ENCODE peak calls at places on chromosomes 5 and 9, in six cellular contexts. One of them, this sample, is unnamed.

GRCh38 chr9:134367796-134368490 is 41.7 kb downstream of the RXRA start:
- DNase-seq in activated CD4-positive, alpha-beta T cell treated with anti-CD3 and anti-CD28 coated beads, Interleukin-2, amount 50 U/mL, for 1 hour: no peak
- DNase-seq in MM.1S: peak; percentile 63
- DNase-seq in astrocyte of the spinal cord: no peak
- DNase-seq in sigmoid colon: no peak
- DNase-seq in AG09319: no peak
- DNase-seq in this sample: no peak

GRCh38 chr5:132363431-132364112 is 5.9 kb upstream of the SLC22A5 start:
- DNase-seq in sigmoid colon: no peak
- DNase-seq in AG09319: no peak
- DNase-seq in astrocyte of the spinal cord: peak; percentile 81
- DNase-seq in MM.1S: no peak
- DNase-seq in activated CD4-positive, alpha-beta T cell treated with anti-CD3 and anti-CD28 coated beads, Interleukin-2, amount 50 U/mL, for 1 hour: no peak
- DNase-seq in this sample: no peak

GRCh38 chr5:170439246-170439943 is 50.2 kb upstream of the KCNMB1 start:
- DNase-seq in AG09319: no peak
- DNase-seq in MM.1S: no peak
- DNase-seq in astrocyte of the spinal cord: no peak
- DNase-seq in activated CD4-positive, alpha-beta T cell treated with anti-CD3 and anti-CD28 coated beads, Interleukin-2, amount 50 U/mL, for 1 hour: no peak
- DNase-seq in sigmoid colon: no peak
- DNase-seq in this sample: peak; percentile 34

GRCh38 chr5:90434116-90434714 is 24.7 kb upstream of the CETN3 start:
- DNase-seq in sigmoid colon: no peak
- DNase-seq in MM.1S: peak; percentile 63
- DNase-seq in activated CD4-positive, alpha-beta T cell treated with anti-CD3 and anti-CD28 coated beads, Interleukin-2, amount 50 U/mL, for 1 hour: peak; percentile 37
- DNase-seq in astrocyte of the spinal cord: peak; percentile 47
- DNase-seq in AG09319: no peak
- DNase-seq in this sample: no peak

GRCh38 chr9:124088476-124088837 is 76.9 kb downstream of the LHX2 start:
- DNase-seq in activated CD4-positive, alpha-beta T cell treated with anti-CD3 and anti-CD28 coated beads, Interleukin-2, amount 50 U/mL, for 1 hour: no peak
- DNase-seq in astrocyte of the spinal cord: no peak
- DNase-seq in sigmoid colon: no peak
- DNase-seq in MM.1S: no peak
- DNase-seq in AG09319: no peak
- DNase-seq in this sample: no peak

GRCh38 chr9:93256878-93257807 is 73.2 kb downstream of the WNK2 start:
- DNase-seq in MM.1S: no peak
- DNase-seq in sigmoid colon: peak; percentile 50
- DNase-seq in astrocyte of the spinal cord: no peak
- DNase-seq in AG09319: no peak
- DNase-seq in activated CD4-positive, alpha-beta T cell treated with anti-CD3 and anti-CD28 coated beads, Interleukin-2, amount 50 U/mL, for 1 hour: no peak
- DNase-seq in this sample: no peak

GRCh38 chr9:114484854-114485443 is 20.3 kb downstream of the WHRN start:
- DNase-seq in MM.1S: peak; percentile 98
- DNase-seq in AG09319: no peak
- DNase-seq in astrocyte of the spinal cord: peak; percentile 51
- DNase-seq in sigmoid colon: no peak
- DNase-seq in activated CD4-positive, alpha-beta T cell treated with anti-CD3 and anti-CD28 coated beads, Interleukin-2, amount 50 U/mL, for 1 hour: peak; percentile 19
- DNase-seq in this sample: no peak

GRCh38 chr5:65126192-65126591 is 355.5 kb downstream of the ADAMTS6 start:
- DNase-seq in activated CD4-positive, alpha-beta T cell treated with anti-CD3 and anti-CD28 coated beads, Interleukin-2, amount 50 U/mL, for 1 hour: no peak
- DNase-seq in astrocyte of the spinal cord: peak; percentile 35
- DNase-seq in AG09319: no peak
- DNase-seq in MM.1S: no peak
- DNase-seq in sigmoid colon: no peak
- DNase-seq in this sample: no peak

GRCh38 chr9:97954550-97954989 is 16.6 kb upstream of the HEMGN start:
- DNase-seq in activated CD4-positive, alpha-beta T cell treated with anti-CD3 and anti-CD28 coated beads, Interleukin-2, amount 50 U/mL, for 1 hour: peak; percentile 45
- DNase-seq in MM.1S: peak; percentile 88
- DNase-seq in astrocyte of the spinal cord: peak; percentile 9
- DNase-seq in AG09319: no peak
- DNase-seq in sigmoid colon: no peak
- DNase-seq in this sample: no peak

This sample was measured in posterior vena cava.